ENCODE peak calls at places on chromosomes 11 and 22, in five cellular contexts. T is HFF-Myc, V is uterus, Y is epithelial cell of esophagus, G is breast epithelium. D is an unnamed sample.

GRCh38 chr11:119509277-119509841 is 86.4 kb upstream of the THY1 start:
- DNase-seq in T (no peak), V (no peak), Y (peak), G (no peak), D (no peak)

GRCh38 chr11:2535673-2536439 is 91.0 kb downstream of the KCNQ1 start:
- DNase-seq in T (no peak), V (no peak), Y (no peak), G (no peak), D (no peak)

GRCh38 chr11:108511851-108512474 is 13.8 kb upstream of the POGLUT3 start:
- DNase-seq in T (no peak), V (no peak), Y (peak), G (no peak), D (no peak)

GRCh38 chr11:67408437-67409200 is 4.7 kb downstream of the TBC1D10C start:
- DNase-seq in T (no peak), V (no peak), Y (no peak), G (no peak), D (no peak)

GRCh38 chr11:9787981-9788521 is 124.2 kb downstream of the SWAP70 start:
- DNase-seq in T (peak), V (peak), Y (no peak), G (no peak), D (no peak)

GRCh38 chr22:32764330-32765116 is 37.0 kb upstream of the TIMP3 start:
- DNase-seq in T (peak), V (peak), Y (peak), G (no peak), D (no peak)

GRCh38 chr11:5280582-5281102 is 10.9 kb upstream of the HBE1 start:
- DNase-seq in T (peak), V (peak), Y (peak), G (no peak), D (no peak)

GRCh38 chr11:27012254-27012921 is 18.5 kb downstream of the FIBIN start:
- DNase-seq in T (peak), V (peak), Y (no peak), G (no peak), D (no peak)

GRCh38 chr11:73528420-73528819 is 69.5 kb downstream of the FAM168A start:
- DNase-seq in T (no peak), V (no peak), Y (no peak), G (no peak), D (no peak)

GRCh38 chr22:44063462-44064371 is 39.6 kb downstream of the PARVB start:
- DNase-seq in T (no peak), V (no peak), Y (no peak), G (no peak), D (no peak)

GRCh38 chr22:48955351-48956311 is 872.0 kb downstream of the BRD1 start:
- DNase-seq in T (no peak), V (no peak), Y (no peak), G (peak), D (peak)

GRCh38 chr11:95301497-95301896 is 70.5 kb upstream of the SESN3 start:
- DNase-seq in T (peak), V (peak), Y (no peak), G (no peak), D (no peak)

GRCh38 chr11:104529916-104530315 is 366.0 kb upstream of the PDGFD start:
- DNase-seq in T (no peak), V (no peak), Y (peak), G (no peak), D (no peak)

GRCh38 chr11:34036456-34036855 is 15.1 kb upstream of the CAPRIN1 start:
- DNase-seq in T (no peak), V (no peak), Y (no peak), G (no peak), D (no peak)

GRCh38 chr22:37269930-37270678 is 12.2 kb upstream of the CYTH4 start:
- DNase-seq in T (no peak), V (no peak), Y (no peak), G (no peak), D (no peak)

GRCh38 chr22:44200855-44201550 is 20.3 kb downstream of the PARVG start:
- DNase-seq in T (no peak), V (no peak), Y (no peak), G (peak), D (no peak)

GRCh38 chr11:26792956-26793355 is 71.1 kb upstream of the SLC5A12 start:
- DNase-seq in T (no peak), V (no peak), Y (no peak), G (no peak), D (no peak)

GRCh38 chr22:47198801-47199251 is 436.4 kb downstream of the TBC1D22A start:
- DNase-seq in T (no peak), V (no peak), Y (no peak), G (no peak), D (no peak)

GRCh38 chr11:35165416-35166368 is 26.7 kb downstream of the CD44 start:
- DNase-seq in T (no peak), V (no peak), Y (peak), G (no peak), D (no peak)

GRCh38 chr11:64649304-64649703 is 58.3 kb downstream of the SLC22A12 start:
- DNase-seq in T (no peak), V (no peak), Y (peak), G (no peak), D (no peak)

GRCh38 chr11:101523193-101523592 is 60.6 kb downstream of the TRPC6 start:
- DNase-seq in T (no peak), V (no peak), Y (no peak), G (no peak), D (no peak)

GRCh38 chr22:39716534-39716933 is 146.0 kb downstream of the CACNA1I start:
- DNase-seq in T (no peak), V (no peak), Y (no peak), G (no peak), D (no peak)

GRCh38 chr22:46070215-46070721 is 80.1 kb upstream of the PPARA start:
- DNase-seq in T (no peak), V (peak), Y (peak), G (peak), D (no peak)

GRCh38 chr11:124762077-124762623 is at the start of gene ESAM:
- DNase-seq in T (no peak), V (no peak), Y (no peak), G (no peak), D (no peak)

GRCh38 chr22:17258015-17258827 is 39.0 kb upstream of the ADA2 start:
- DNase-seq in T (peak), V (peak), Y (peak), G (peak), D (peak)

GRCh38 chr22:44383071-44383575 is 70.4 kb upstream of the SHISAL1 start:
- DNase-seq in T (no peak), V (no peak), Y (no peak), G (no peak), D (no peak)

GRCh38 chr11:1228921-1229451 is 6.1 kb downstream of the MUC5B start:
- DNase-seq in T (no peak), V (no peak), Y (no peak), G (no peak), D (no peak)

GRCh38 chr11:95266751-95267374 is 35.9 kb upstream of the SESN3 start:
- DNase-seq in T (no peak), V (peak), Y (no peak), G (no peak), D (no peak)

GRCh38 chr22:36077261-36077660 is 48.6 kb upstream of the RBFOX2 start:
- DNase-seq in T (no peak), V (no peak), Y (peak), G (no peak), D (no peak)

GRCh38 chr11:114775849-114776621 is 97.7 kb downstream of the NXPE2 start:
- DNase-seq in T (no peak), V (no peak), Y (no peak), G (no peak), D (no peak)

DNA sequence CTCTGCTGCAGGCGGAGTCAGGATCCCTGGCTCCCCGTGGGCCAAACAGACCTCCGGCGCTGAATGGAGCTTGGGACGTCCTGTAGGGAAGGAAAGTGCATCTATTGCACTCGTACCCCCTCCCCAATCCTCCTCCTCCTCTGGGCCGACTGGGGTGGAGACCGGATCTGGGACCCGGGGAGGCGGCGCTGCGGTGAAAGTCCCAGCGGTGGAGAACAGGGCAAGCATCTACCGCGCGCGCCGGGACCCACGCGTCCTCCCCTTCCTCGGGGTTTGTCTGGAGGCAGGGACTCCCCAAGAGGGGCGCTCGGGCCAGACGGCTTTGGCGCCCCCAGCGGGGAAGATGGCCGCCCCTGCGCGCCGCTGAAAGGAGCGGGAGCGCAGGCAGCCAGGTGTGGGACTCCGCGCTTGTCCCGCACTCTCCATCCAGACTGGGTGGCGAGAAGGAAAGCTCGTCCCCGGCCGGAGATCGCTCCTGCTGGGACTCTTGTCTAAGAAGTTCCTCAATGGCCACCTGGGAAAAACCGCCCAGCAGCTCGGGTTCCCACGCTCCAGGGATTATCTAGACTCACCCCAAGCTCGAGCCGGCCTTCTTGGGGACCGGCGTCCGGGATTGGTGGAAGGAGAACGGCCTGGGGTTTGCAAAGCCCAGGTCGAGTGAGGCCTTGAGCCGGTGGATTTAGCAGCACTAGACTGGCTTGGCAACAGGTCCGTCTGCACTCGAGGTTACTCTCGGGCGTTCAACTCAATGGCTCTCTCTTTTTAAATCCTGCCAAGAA is 718 bp downstream of the FADS2 start:
- DNase-seq in T (no peak), V (peak), Y (peak), G (no peak), D (peak)
- H3K4me3 ChIP-seq in T (peak), V (peak), Y (peak), G (peak), D (peak)

GRCh38 chr22:20392983-20393704 is 807 bp upstream of the ZNF74 start:
- DNase-seq in T (no peak), V (no peak), Y (no peak), G (no peak), D (no peak)
- H3K4me3 ChIP-seq in T (peak), V (peak), Y (peak), G (peak), D (peak)

DNA sequence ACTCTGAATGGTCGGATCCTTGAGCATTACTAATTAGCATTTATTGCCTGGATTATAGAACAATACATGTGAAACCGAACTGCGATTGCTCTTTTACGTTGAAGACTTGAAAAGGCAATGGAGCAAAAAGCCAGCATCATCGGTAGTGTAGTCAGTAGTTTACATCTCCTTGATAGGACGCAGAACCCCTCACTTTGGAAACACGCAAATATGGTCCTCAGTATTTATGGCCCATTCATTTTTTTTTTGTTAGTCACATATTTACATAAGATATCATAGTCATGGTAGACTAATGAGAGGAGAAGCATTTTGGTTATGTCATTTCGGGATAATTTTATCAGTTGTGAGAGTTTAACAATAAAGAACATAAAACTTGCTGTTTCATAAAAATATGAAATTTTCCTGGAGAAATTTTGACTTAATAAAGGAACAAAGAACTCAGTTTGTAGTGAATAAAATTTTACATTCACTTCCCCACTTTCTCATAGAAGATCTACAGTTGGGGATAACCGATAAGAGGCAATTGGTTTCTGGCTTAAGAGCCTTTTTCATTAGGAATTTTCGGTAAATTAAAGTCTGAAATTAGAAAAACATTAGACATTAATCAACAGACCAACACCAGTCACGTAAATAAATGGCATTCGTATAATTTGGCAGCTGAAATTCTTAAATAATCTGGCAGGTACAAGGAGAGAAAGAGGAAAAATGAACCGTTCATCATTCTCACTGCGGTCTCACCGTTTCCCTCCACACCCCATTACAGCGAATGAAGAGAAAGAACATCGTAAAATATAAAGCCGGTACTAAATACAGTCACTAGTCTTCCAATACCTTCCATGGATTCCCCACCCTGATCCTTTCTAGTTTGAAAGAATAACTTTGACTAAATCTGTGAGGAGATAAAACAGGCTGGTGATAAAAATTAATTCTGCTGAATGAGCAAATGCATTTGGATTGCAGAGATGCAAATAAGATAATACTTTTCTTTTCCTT is 19.8 kb downstream of the BLID start:
- DNase-seq in T (no peak), V (no peak), Y (no peak), G (no peak), D (no peak)
- H3K4me3 ChIP-seq in T (peak), V (peak), Y (no peak), G (peak), D (peak)

GRCh38 chr11:46338636-46338987 is 8.7 kb upstream of the DGKZ start:
- DNase-seq in T (no peak), V (no peak), Y (no peak), G (no peak), D (no peak)
- H3K4me3 ChIP-seq in T (no peak), V (peak), Y (no peak), G (peak), D (peak)